ENCODE peak calls at places on chromosomes 2 and 18, in seven cellular contexts. T, F, Q, X, C, P and O are unnamed samples.
A peak's percentile ranks its signal among the peaks of the same experiment; 100 is the strongest.

GRCh38 chr2:195700480-195700879 is 43.5 kb downstream of the SLC39A10 start:
- DNase-seq in T (no peak), F (no peak), Q (no peak), X (no peak), C (no peak), P (no peak), O (no peak)

GRCh38 chr18:10783941-10784340 is 258.1 kb downstream of the NAPG start:
- DNase-seq in T (no peak), F (no peak), Q (no peak), X (no peak), C (no peak), P (no peak), O (no peak)

GRCh38 chr18:12106516-12106915 is 12.9 kb downstream of the ANKRD62 start:
- DNase-seq in T (no peak), F (no peak), Q (no peak), X (no peak), C (no peak), P (no peak), O (no peak)

GRCh38 chr2:222364280-222364895 is 60.0 kb upstream of the SGPP2 start:
- DNase-seq in T (no peak), F (no peak), Q (no peak), X (no peak), C (no peak), P (no peak), O (no peak)

GRCh38 chr2:227822416-227823003 is 8.9 kb downstream of the CCL20 start:
- DNase-seq in T (no peak), F (no peak), Q (no peak), X (no peak), C (no peak), P (no peak), O (no peak)

GRCh38 chr2:235024191-235024611 is 72.4 kb downstream of the SH3BP4 start:
- DNase-seq in T (peak; percentile 32), F (no peak), Q (no peak), X (no peak), C (no peak), P (no peak), O (no peak)

GRCh38 chr2:72378737-72379346 is 231.2 kb upstream of the CYP26B1 start:
- DNase-seq in T (no peak), F (no peak), Q (peak; percentile 29), X (no peak), C (no peak), P (no peak), O (no peak)

GRCh38 chr2:242085941-242086621 is 216.6 kb downstream of the RTP5 start:
- DNase-seq in T (no peak), F (peak; percentile 66), Q (no peak), X (peak; percentile 83), C (no peak), P (no peak), O (no peak)

GRCh38 chr2:216285641-216286156 is 86.6 kb downstream of the MARCHF4 start:
- DNase-seq in T (no peak), F (no peak), Q (peak; percentile 59), X (no peak), C (no peak), P (no peak), O (no peak)

GRCh38 chr2:235766206-235766794 is 272.5 kb downstream of the AGAP1 start:
- DNase-seq in T (no peak), F (peak; percentile 45), Q (peak; percentile 88), X (no peak), C (peak; percentile 81), P (peak; percentile 61), O (peak; percentile 93)

GRCh38 chr2:236752111-236752510 is 182.5 kb downstream of the ACKR3 start:
- DNase-seq in T (no peak), F (no peak), Q (no peak), X (no peak), C (no peak), P (no peak), O (no peak)

GRCh38 chr2:217035967-217036366 is 176.1 kb upstream of the TNP1 start:
- DNase-seq in T (peak; percentile 79), F (peak; percentile 21), Q (no peak), X (no peak), C (no peak), P (no peak), O (no peak)

GRCh38 chr2:191824403-191824802 is 22.5 kb downstream of the CAVIN2 start:
- DNase-seq in T (no peak), F (no peak), Q (no peak), X (no peak), C (no peak), P (no peak), O (no peak)

GRCh38 chr2:185689906-185690539 is 48.6 kb upstream of the FSIP2 start:
- DNase-seq in T (no peak), F (no peak), Q (no peak), X (no peak), C (peak; percentile 20), P (no peak), O (no peak)

GRCh38 chr2:19140463-19141208 is 217.8 kb downstream of the OSR1 start:
- DNase-seq in T (no peak), F (no peak), Q (no peak), X (no peak), C (peak; percentile 98), P (no peak), O (peak; percentile 88)

GRCh38 chr2:60364441-60364840 is 189.0 kb downstream of the BCL11A start:
- DNase-seq in T (no peak), F (no peak), Q (no peak), X (no peak), C (no peak), P (no peak), O (no peak)

GRCh38 chr2:235706496-235706895 is 212.7 kb downstream of the AGAP1 start:
- DNase-seq in T (no peak), F (no peak), Q (no peak), X (no peak), C (no peak), P (no peak), O (no peak)

GRCh38 chr2:100853909-100854810 is 34.2 kb downstream of the NPAS2 start:
- DNase-seq in T (no peak), F (peak; percentile 45), Q (no peak), X (no peak), C (peak; percentile 58), P (no peak), O (no peak)

GRCh38 chr2:191791953-191792560 is 54.8 kb downstream of the CAVIN2 start:
- DNase-seq in T (no peak), F (no peak), Q (no peak), X (no peak), C (no peak), P (no peak), O (no peak)

GRCh38 chr2:237691200-237691907 is 64.0 kb downstream of the LRRFIP1 start:
- DNase-seq in T (no peak), F (no peak), Q (peak; percentile 69), X (peak; percentile 100), C (peak; percentile 38), P (no peak), O (no peak)

GRCh38 chr2:20365249-20365817 is 14.7 kb upstream of the PUM2 start:
- DNase-seq in T (no peak), F (no peak), Q (no peak), X (no peak), C (peak; percentile 45), P (no peak), O (peak; percentile 40)

GRCh38 chr2:120344214-120344990 is 1.5 kb upstream of the INHBB start:
- DNase-seq in T (peak; percentile 78), F (no peak), Q (peak; percentile 40), X (peak; percentile 82), C (peak; percentile 75), P (no peak), O (no peak)

GRCh38 chr2:120344991-120345975 is 653 bp upstream of the INHBB start:
- DNase-seq in T (no peak), F (no peak), Q (peak; percentile 40), X (peak; percentile 82), C (peak; percentile 29), P (no peak), O (no peak)

GRCh38 chr2:120347387-120348010 is 1.6 kb downstream of the INHBB start:
- DNase-seq in T (no peak), F (no peak), Q (peak; percentile 83), X (no peak), C (no peak), P (no peak), O (no peak)

GRCh38 chr2:120346667-120347358 is 877 bp downstream of the INHBB start:
- DNase-seq in T (peak; percentile 73), F (no peak), Q (peak; percentile 55), X (peak; percentile 81), C (peak; percentile 38), P (no peak), O (peak; percentile 28)

DNA sequence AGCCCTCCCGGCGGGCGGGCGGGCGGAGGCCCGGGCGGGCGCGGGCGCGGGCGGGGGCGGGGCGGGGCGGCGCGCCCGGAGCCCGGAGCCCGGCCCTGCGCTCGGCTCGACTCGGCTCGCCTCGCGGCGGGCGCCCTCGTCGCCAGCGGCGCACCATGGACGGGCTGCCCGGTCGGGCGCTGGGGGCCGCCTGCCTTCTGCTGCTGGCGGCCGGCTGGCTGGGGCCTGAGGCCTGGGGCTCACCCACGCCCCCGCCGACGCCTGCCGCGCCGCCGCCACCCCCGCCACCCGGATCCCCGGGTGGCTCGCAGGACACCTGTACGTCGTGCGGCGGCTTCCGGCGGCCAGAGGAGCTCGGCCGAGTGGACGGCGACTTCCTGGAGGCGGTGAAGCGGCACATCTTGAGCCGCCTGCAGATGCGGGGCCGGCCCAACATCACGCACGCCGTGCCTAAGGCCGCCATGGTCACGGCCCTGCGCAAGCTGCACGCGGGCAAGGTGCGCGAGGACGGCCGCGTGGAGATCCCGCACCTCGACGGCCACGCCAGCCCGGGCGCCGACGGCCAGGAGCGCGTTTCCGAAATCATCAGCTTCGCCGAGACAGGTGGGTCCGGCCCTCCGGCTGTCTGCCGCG is at the start of gene INHBB:
- DNase-seq in T (peak; percentile 77), F (no peak), Q (peak; percentile 46), X (peak; percentile 84), C (peak; percentile 24), P (no peak), O (no peak)
- H3K4me3 ChIP-seq in T (peak within 1 kb of the TSS; percentile 17), F (peak within 1 kb of the TSS; percentile 66), Q (peak within 1 kb of the TSS; percentile 52), X (peak within 1 kb of the TSS; percentile 52), C (peak within 1 kb of the TSS; percentile 85), P (no peak within 1 kb of the TSS), O (peak within 1 kb of the TSS; percentile 37)

GRCh38 chr2:10787176-10787968 is 25.2 kb downstream of the PDIA6 start:
- DNase-seq in T (peak; percentile 32), F (no peak), Q (peak; percentile 74), X (peak; percentile 70), C (peak; percentile 50), P (peak; percentile 39), O (no peak)
- TF ChIP-seq CTCF in T (no peak), F (no peak), Q (peak; percentile 75), X (no peak), C (peak; percentile 35), P (peak; percentile 57), O (peak; percentile 52)

GRCh38 chr18:9751371-9752031 is 43.4 kb downstream of the RAB31 start:
- DNase-seq in T (no peak), F (peak; percentile 61), Q (no peak), X (no peak), C (no peak), P (no peak), O (no peak)
- H3K4me3 ChIP-seq in T (no peak overlapping the region), F (no peak overlapping the region), Q (no peak overlapping the region), X (no peak overlapping the region), C (no peak overlapping the region), P (no peak overlapping the region), O (no peak overlapping the region)

DNA sequence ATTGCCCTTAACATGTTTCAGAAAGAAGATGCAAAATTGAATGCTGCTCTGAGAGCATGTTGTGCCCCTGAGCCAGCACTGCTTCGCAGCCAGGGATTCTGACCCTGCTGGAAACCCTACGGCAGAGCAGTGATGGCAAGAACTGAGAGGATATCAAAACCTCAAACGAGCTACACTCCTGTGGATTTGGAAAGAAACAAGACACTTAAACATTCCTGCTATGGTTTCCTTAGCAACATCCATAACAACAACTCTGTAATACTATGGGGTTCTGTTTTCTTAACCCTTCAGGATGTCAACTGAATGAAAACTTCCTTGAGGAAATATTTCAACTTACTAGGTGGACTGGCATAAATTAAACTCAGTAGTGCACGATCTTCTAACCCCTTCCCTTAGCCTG is 649.1 kb downstream of the NYAP2 start:
- DNase-seq in T (no peak), F (no peak), Q (peak; percentile 71), X (no peak), C (peak; percentile 63), P (no peak), O (peak; percentile 82)
- TF ChIP-seq CTCF in T (no peak), F (no peak), Q (no peak), X (no peak), C (no peak), P (no peak), O (peak; percentile 35)